ENCODE peak calls at places on chromosomes 5 and 9, in four cellular contexts. One of them, this sample, is unnamed.
A peak's percentile ranks its signal among the peaks of the same experiment; 100 is the strongest.

GRCh38 chr9:123883634-123884033 is 46.3 kb downstream of the DENND1A start:
- DNase-seq in fibroblast of lung: peak; percentile 38
- DNase-seq in K562: no peak
- DNase-seq in GM12878: no peak
- DNase-seq in this sample: no peak

GRCh38 chr5:91038180-91038808 is 344.8 kb downstream of the ARRDC3 start:
- DNase-seq in GM12878: no peak
- DNase-seq in K562: no peak
- DNase-seq in fibroblast of lung: no peak
- DNase-seq in this sample: no peak

GRCh38 chr9:15150939-15151338 is 156.1 kb downstream of the TTC39B start:
- DNase-seq in fibroblast of lung: no peak
- DNase-seq in K562: no peak
- DNase-seq in GM12878: no peak
- DNase-seq in this sample: no peak

GRCh38 chr5:7795311-7795710 is 55.6 kb downstream of the CFAP90 start:
- DNase-seq in K562: no peak
- DNase-seq in fibroblast of lung: no peak
- DNase-seq in GM12878: no peak
- DNase-seq in this sample: no peak

GRCh38 chr5:96431376-96432244 is 1.4 kb downstream of the PCSK1 start:
- DNase-seq in K562: peak; percentile 8
- DNase-seq in GM12878: no peak
- DNase-seq in fibroblast of lung: peak; percentile 79
- DNase-seq in this sample: no peak

GRCh38 chr9:135516132-135516860 is 4.9 kb upstream of the LCN1 start:
- DNase-seq in K562: no peak
- DNase-seq in GM12878: no peak
- DNase-seq in fibroblast of lung: no peak
- DNase-seq in this sample: no peak

GRCh38 chr5:163094492-163095180 is 342.8 kb upstream of the CCNG1 start:
- DNase-seq in GM12878: peak; percentile 53
- DNase-seq in K562: no peak
- DNase-seq in fibroblast of lung: no peak
- DNase-seq in this sample: no peak

GRCh38 chr5:3595102-3595961 is at the start of gene IRX1:
- DNase-seq in K562: no peak
- DNase-seq in GM12878: no peak
- DNase-seq in fibroblast of lung: peak; percentile 74
- DNase-seq in this sample: peak; percentile 41

GRCh38 chr9:17580119-17580518 is 1.3 kb downstream of the SH3GL2 start:
- DNase-seq in GM12878: no peak
- DNase-seq in fibroblast of lung: no peak
- DNase-seq in K562: no peak
- DNase-seq in this sample: no peak

GRCh38 chr5:146164382-146164781 is 18.1 kb downstream of the LARS1 start:
- DNase-seq in GM12878: no peak
- DNase-seq in fibroblast of lung: no peak
- DNase-seq in K562: no peak
- DNase-seq in this sample: no peak

GRCh38 chr9:113590991-113591898 is 127.7 kb downstream of the RGS3 start:
- DNase-seq in K562: peak; percentile 78
- DNase-seq in fibroblast of lung: peak; percentile 50
- DNase-seq in GM12878: no peak
- DNase-seq in this sample: peak; percentile 89

GRCh38 chr5:14174235-14174636 is 31.1 kb downstream of the TRIO start:
- DNase-seq in GM12878: peak; percentile 63
- DNase-seq in K562: no peak
- DNase-seq in fibroblast of lung: no peak
- DNase-seq in this sample: no peak

GRCh38 chr5:14171621-14172020 is 28.5 kb downstream of the TRIO start:
- DNase-seq in fibroblast of lung: peak; percentile 77
- DNase-seq in GM12878: no peak
- DNase-seq in K562: no peak
- DNase-seq in this sample: no peak

GRCh38 chr5:14172149-14172795 is 29.1 kb downstream of the TRIO start:
- DNase-seq in fibroblast of lung: no peak
- DNase-seq in GM12878: peak; percentile 69
- DNase-seq in K562: no peak
- DNase-seq in this sample: no peak

GRCh38 chr5:14171091-14171490 is 27.9 kb downstream of the TRIO start:
- DNase-seq in GM12878: no peak
- DNase-seq in K562: no peak
- DNase-seq in fibroblast of lung: peak; percentile 59
- DNase-seq in this sample: no peak

GRCh38 chr5:14173419-14174234 is 30.5 kb downstream of the TRIO start:
- DNase-seq in fibroblast of lung: no peak
- DNase-seq in K562: no peak
- DNase-seq in GM12878: no peak
- DNase-seq in this sample: no peak
- H4K20me1 ChIP-seq in fibroblast of lung: no peaks in the 10 kb centered on the region
- H4K20me1 ChIP-seq in K562: no peaks in the 10 kb centered on the region
- H4K20me1 ChIP-seq in GM12878: no peaks in the 10 kb centered on the region
- H4K20me1 ChIP-seq in this sample: peaks cover 65% of the 10 kb centered on the region

GRCh38 chr5:19031491-19031890 is 956.5 kb downstream of the CDH18 start:
- DNase-seq in GM12878: no peak
- DNase-seq in K562: no peak
- DNase-seq in fibroblast of lung: no peak
- DNase-seq in this sample: no peak

GRCh38 chr5:19035816-19036215 is 952.2 kb downstream of the CDH18 start:
- DNase-seq in K562: no peak
- DNase-seq in GM12878: no peak
- DNase-seq in fibroblast of lung: no peak
- DNase-seq in this sample: no peak
- H3K4me2 ChIP-seq in K562: no peak overlapping the region
- H3K4me2 ChIP-seq in GM12878: no peak overlapping the region
- H3K4me2 ChIP-seq in fibroblast of lung: no peak overlapping the region
- H3K4me2 ChIP-seq in this sample: no peak overlapping the region

GRCh38 chr5:122845253-122846050 is at the start of gene SNX24:
- DNase-seq in fibroblast of lung: peak; percentile 71
- DNase-seq in GM12878: no peak
- DNase-seq in K562: peak; percentile 89
- DNase-seq in this sample: peak; percentile 91

GRCh38 chr5:122844916-122845252 is 529 bp upstream of the SNX24 start:
- DNase-seq in fibroblast of lung: no peak
- DNase-seq in GM12878: no peak
- DNase-seq in K562: no peak
- DNase-seq in this sample: no peak

GRCh38 chr5:122844136-122844915 is 1.1 kb upstream of the SNX24 start:
- DNase-seq in fibroblast of lung: no peak
- DNase-seq in GM12878: no peak
- DNase-seq in K562: peak; percentile 20
- DNase-seq in this sample: peak; percentile 44

GRCh38 chr5:122847687-122848081 is 2.3 kb downstream of the SNX24 start:
- DNase-seq in fibroblast of lung: no peak
- DNase-seq in GM12878: no peak
- DNase-seq in K562: no peak
- DNase-seq in this sample: no peak

DNA sequence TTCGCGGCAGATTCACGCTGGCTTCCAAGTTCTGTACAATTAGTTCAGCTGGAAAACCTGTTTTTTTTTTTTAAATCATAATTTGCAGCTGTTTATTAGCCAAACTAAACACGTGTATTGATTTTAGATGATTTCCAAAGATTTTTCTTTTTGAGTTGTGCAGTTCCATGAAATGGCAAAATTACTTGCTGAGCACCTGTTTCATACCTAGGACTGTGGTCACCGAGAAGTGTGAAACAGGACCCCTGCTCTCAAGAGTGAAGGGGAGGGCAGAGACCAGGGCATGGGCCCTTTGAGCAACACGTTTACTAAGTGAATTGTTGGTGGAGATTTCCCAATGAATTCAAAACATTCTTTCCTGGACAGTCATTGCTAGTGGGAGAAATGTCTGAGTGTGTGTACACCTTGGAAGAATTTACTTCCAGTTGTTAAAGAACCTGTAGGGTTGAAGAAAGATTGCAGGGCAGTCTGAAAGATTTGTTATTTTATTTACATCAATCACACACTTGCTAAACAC is 696 bp downstream of the SNX24 start:
- DNase-seq in fibroblast of lung: peak; percentile 83
- DNase-seq in K562: no peak
- DNase-seq in GM12878: no peak
- DNase-seq in this sample: peak; percentile 47
- TF ChIP-seq CTCF in fibroblast of lung: no peak
- TF ChIP-seq CTCF in K562: no peak
- TF ChIP-seq CTCF in GM12878: no peak
- TF ChIP-seq CTCF in this sample: no peak

GRCh38 chr5:36894950-36895349 is 18.4 kb downstream of the NIPBL start:
- DNase-seq in K562: no peak
- DNase-seq in GM12878: no peak
- DNase-seq in fibroblast of lung: no peak
- DNase-seq in this sample: no peak
- H4K20me1 ChIP-seq in K562: peaks cover 12% of the 10 kb centered on the region
- H4K20me1 ChIP-seq in GM12878: no peaks in the 10 kb centered on the region
- H4K20me1 ChIP-seq in fibroblast of lung: peaks cover 5% of the 10 kb centered on the region
- H4K20me1 ChIP-seq in this sample: peaks cover 85% of the 10 kb centered on the region

DNA sequence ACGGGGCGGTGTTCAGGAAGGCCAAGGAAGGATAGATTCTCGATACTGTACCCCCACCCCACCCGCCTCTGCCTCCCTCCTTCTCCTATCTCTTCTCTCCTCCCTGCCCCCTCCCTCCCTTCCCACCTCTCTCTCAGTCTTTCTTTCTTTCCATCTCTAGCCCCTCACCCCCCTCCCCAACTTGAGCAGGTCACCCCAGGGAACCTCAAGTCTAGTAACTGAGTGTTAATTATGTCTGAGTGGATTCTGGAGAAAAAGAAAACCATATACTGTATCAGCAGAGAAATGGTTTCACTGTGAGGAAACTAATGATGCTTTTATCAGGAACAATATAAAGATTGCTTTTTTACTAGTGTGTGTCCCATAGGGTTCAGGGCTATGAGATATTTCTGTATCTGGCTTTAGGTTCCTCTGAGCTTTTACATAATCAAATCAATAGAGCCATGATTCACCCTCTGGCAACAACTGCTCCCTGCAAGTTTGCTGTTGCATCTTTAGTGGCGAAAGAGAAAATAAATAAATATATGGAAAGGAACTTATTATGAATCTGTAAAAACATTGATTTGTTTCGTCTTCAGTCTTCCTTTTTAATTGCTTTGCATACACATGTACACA is 639.7 kb downstream of the CCDC171 start:
- DNase-seq in K562: no peak
- DNase-seq in GM12878: no peak
- DNase-seq in fibroblast of lung: peak; percentile 71
- DNase-seq in this sample: no peak
- H3K4me2 ChIP-seq in K562: no peak overlapping the region
- H3K4me2 ChIP-seq in GM12878: no peak overlapping the region
- H3K4me2 ChIP-seq in fibroblast of lung: no peak overlapping the region
- H3K4me2 ChIP-seq in this sample: peak overlapping the region; percentile 67

GRCh38 chr5:78989080-78989479 is 4.0 kb upstream of the ARSB start:
- DNase-seq in GM12878: no peak
- DNase-seq in fibroblast of lung: no peak
- DNase-seq in K562: no peak
- DNase-seq in this sample: no peak

GRCh38 chr5:78983601-78984000 is 1.5 kb downstream of the ARSB start:
- DNase-seq in K562: no peak
- DNase-seq in fibroblast of lung: no peak
- DNase-seq in GM12878: no peak
- DNase-seq in this sample: no peak

GRCh38 chr5:78984611-78985406 is at the start of gene ARSB:
- DNase-seq in GM12878: no peak
- DNase-seq in fibroblast of lung: peak; percentile 82
- DNase-seq in K562: peak; percentile 91
- DNase-seq in this sample: peak; percentile 95

GRCh38 chr5:78984020-78984610 is 995 bp downstream of the ARSB start:
- DNase-seq in fibroblast of lung: peak; percentile 26
- DNase-seq in GM12878: no peak
- DNase-seq in K562: no peak
- DNase-seq in this sample: no peak

GRCh38 chr5:78985407-78986223 is 505 bp upstream of the ARSB start:
- DNase-seq in GM12878: no peak
- DNase-seq in K562: no peak
- DNase-seq in fibroblast of lung: peak; percentile 79
- DNase-seq in this sample: peak; percentile 57
- TF ChIP-seq CTCF in GM12878: no peak
- TF ChIP-seq CTCF in K562: no peak
- TF ChIP-seq CTCF in fibroblast of lung: no peak
- TF ChIP-seq CTCF in this sample: no peak

DNA sequence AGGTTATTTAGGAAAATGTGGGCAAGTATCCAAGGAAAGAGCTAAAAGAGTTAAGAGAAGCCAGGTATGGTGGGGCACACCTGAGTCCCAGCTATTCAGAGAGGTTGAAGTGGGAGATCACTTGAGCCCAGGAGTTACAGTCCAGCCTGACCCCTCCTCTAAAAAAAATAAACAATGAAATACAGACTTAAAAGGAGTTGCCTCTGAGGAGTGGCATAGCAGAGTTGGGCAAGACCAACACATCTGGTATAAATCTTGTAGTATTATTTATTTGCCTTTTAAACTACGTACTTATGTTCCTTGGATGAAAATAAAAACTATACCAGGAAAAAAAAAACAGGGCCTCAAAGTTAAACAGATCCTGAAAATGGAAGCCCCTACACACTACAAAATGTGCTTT is 48.2 kb downstream of the MED27 start:
- DNase-seq in K562: no peak
- DNase-seq in fibroblast of lung: no peak
- DNase-seq in GM12878: no peak
- DNase-seq in this sample: no peak
- H4K20me1 ChIP-seq in K562: peaks cover 34% of the 10 kb centered on the region
- H4K20me1 ChIP-seq in fibroblast of lung: no peaks in the 10 kb centered on the region
- H4K20me1 ChIP-seq in GM12878: peaks cover 16% of the 10 kb centered on the region
- H4K20me1 ChIP-seq in this sample: peaks cover 10% of the 10 kb centered on the region

GRCh38 chr5:143610946-143611345 is 201.0 kb upstream of the HMHB1 start:
- DNase-seq in K562: no peak
- DNase-seq in GM12878: no peak
- DNase-seq in fibroblast of lung: no peak
- DNase-seq in this sample: no peak
- H3K4me2 ChIP-seq in K562: no peak overlapping the region
- H3K4me2 ChIP-seq in GM12878: no peak overlapping the region
- H3K4me2 ChIP-seq in fibroblast of lung: no peak overlapping the region
- H3K4me2 ChIP-seq in this sample: no peak overlapping the region